ENCODE peak calls at places on chromosomes 6 and 20, in eight cellular contexts. One of them, this sample, is unnamed.

GRCh38 chr6:15588966-15589634 is 73.7 kb downstream of the DTNBP1 start:
- DNase-seq in H7: no peak
- DNase-seq in upper lobe of right lung: no peak
- DNase-seq in suprapubic skin: no peak
- DNase-seq in HL-60: no peak
- DNase-seq in cardiac muscle cell: peak
- DNase-seq in aorta: no peak
- DNase-seq in esophagus squamous epithelium: no peak
- DNase-seq in this sample: no peak

GRCh38 chr20:54132612-54133433 is 41.0 kb downstream of the CYP24A1 start:
- DNase-seq in H7: no peak
- DNase-seq in upper lobe of right lung: no peak
- DNase-seq in suprapubic skin: no peak
- DNase-seq in HL-60: peak
- DNase-seq in cardiac muscle cell: peak
- DNase-seq in aorta: no peak
- DNase-seq in esophagus squamous epithelium: no peak
- DNase-seq in this sample: peak

GRCh38 chr6:151475653-151476523 is 17.9 kb upstream of the CCDC170 start:
- DNase-seq in H7: peak
- DNase-seq in upper lobe of right lung: peak
- DNase-seq in suprapubic skin: no peak
- DNase-seq in HL-60: no peak
- DNase-seq in cardiac muscle cell: peak
- DNase-seq in aorta: no peak
- DNase-seq in esophagus squamous epithelium: no peak
- DNase-seq in this sample: no peak

GRCh38 chr6:89597372-89597771 is 41.2 kb downstream of the LYRM2 start:
- DNase-seq in H7: no peak
- DNase-seq in upper lobe of right lung: no peak
- DNase-seq in suprapubic skin: no peak
- DNase-seq in HL-60: no peak
- DNase-seq in cardiac muscle cell: no peak
- DNase-seq in aorta: no peak
- DNase-seq in esophagus squamous epithelium: no peak
- DNase-seq in this sample: no peak

GRCh38 chr6:168272379-168273011 is 47.1 kb downstream of the DACT2 start:
- DNase-seq in H7: peak
- DNase-seq in upper lobe of right lung: no peak
- DNase-seq in suprapubic skin: no peak
- DNase-seq in HL-60: no peak
- DNase-seq in cardiac muscle cell: peak
- DNase-seq in aorta: no peak
- DNase-seq in esophagus squamous epithelium: no peak
- DNase-seq in this sample: peak

GRCh38 chr6:109795994-109796555 is 105.0 kb downstream of the FIG4 start:
- DNase-seq in H7: no peak
- DNase-seq in upper lobe of right lung: no peak
- DNase-seq in suprapubic skin: no peak
- DNase-seq in HL-60: no peak
- DNase-seq in cardiac muscle cell: peak
- DNase-seq in aorta: no peak
- DNase-seq in esophagus squamous epithelium: no peak
- DNase-seq in this sample: no peak

GRCh38 chr6:43722920-43723565 is 35.5 kb upstream of the MRPS18A start:
- DNase-seq in H7: peak
- DNase-seq in upper lobe of right lung: no peak
- DNase-seq in suprapubic skin: no peak
- DNase-seq in HL-60: no peak
- DNase-seq in cardiac muscle cell: no peak
- DNase-seq in aorta: no peak
- DNase-seq in esophagus squamous epithelium: no peak
- DNase-seq in this sample: no peak

GRCh38 chr6:166999145-166999844 is at the start of gene CEP43:
- DNase-seq in H7: peak
- DNase-seq in upper lobe of right lung: peak
- DNase-seq in suprapubic skin: peak
- DNase-seq in HL-60: peak
- DNase-seq in cardiac muscle cell: peak
- DNase-seq in aorta: peak
- DNase-seq in esophagus squamous epithelium: peak
- DNase-seq in this sample: peak

GRCh38 chr6:135522975-135523692 is 25.6 kb upstream of the AHI1 start:
- DNase-seq in H7: no peak
- DNase-seq in upper lobe of right lung: no peak
- DNase-seq in suprapubic skin: no peak
- DNase-seq in HL-60: no peak
- DNase-seq in cardiac muscle cell: peak
- DNase-seq in aorta: no peak
- DNase-seq in esophagus squamous epithelium: no peak
- DNase-seq in this sample: no peak

GRCh38 chr20:63518351-63518861 is 2.2 kb upstream of the PPDPF start:
- DNase-seq in H7: peak
- DNase-seq in upper lobe of right lung: no peak
- DNase-seq in suprapubic skin: peak
- DNase-seq in HL-60: no peak
- DNase-seq in cardiac muscle cell: no peak
- DNase-seq in aorta: no peak
- DNase-seq in esophagus squamous epithelium: no peak
- DNase-seq in this sample: no peak

GRCh38 chr6:108677357-108677756 is 116.6 kb downstream of the FOXO3 start:
- DNase-seq in H7: no peak
- DNase-seq in upper lobe of right lung: no peak
- DNase-seq in suprapubic skin: no peak
- DNase-seq in HL-60: no peak
- DNase-seq in cardiac muscle cell: no peak
- DNase-seq in aorta: no peak
- DNase-seq in esophagus squamous epithelium: no peak
- DNase-seq in this sample: no peak

GRCh38 chr20:1619861-1620444 is at the start of gene SIRPB1:
- DNase-seq in H7: no peak
- DNase-seq in upper lobe of right lung: peak
- DNase-seq in suprapubic skin: no peak
- DNase-seq in HL-60: peak
- DNase-seq in cardiac muscle cell: no peak
- DNase-seq in aorta: no peak
- DNase-seq in esophagus squamous epithelium: no peak
- DNase-seq in this sample: no peak

DNA sequence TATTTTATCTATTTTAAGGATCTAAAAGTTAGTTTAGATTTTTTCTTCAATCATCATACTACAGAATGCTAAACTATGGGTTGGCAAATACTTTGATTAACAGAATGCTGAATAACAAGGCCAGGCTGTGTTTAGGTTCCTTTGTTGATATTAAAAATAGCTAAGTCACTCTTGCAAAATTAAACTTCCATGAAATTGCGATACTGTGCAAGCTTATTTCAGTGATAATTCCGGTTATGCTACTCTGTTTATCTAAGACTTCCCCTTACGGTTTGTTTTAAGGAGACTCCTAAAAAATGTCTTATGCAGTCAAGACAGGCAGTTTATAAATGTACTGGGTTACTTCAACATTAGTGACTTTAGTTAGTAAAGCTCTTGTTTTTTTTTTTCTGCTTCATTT is 2.7 kb downstream of the RNF24 start:
- DNase-seq in H7: no peak
- DNase-seq in upper lobe of right lung: no peak
- DNase-seq in suprapubic skin: no peak
- DNase-seq in HL-60: no peak
- DNase-seq in cardiac muscle cell: peak
- DNase-seq in aorta: no peak
- DNase-seq in esophagus squamous epithelium: no peak
- DNase-seq in this sample: no peak
- H3K4me3 ChIP-seq in H7: no peak
- H3K4me3 ChIP-seq in upper lobe of right lung: no peak
- H3K4me3 ChIP-seq in suprapubic skin: no peak
- H3K4me3 ChIP-seq in HL-60: peak
- H3K4me3 ChIP-seq in cardiac muscle cell: no peak
- H3K4me3 ChIP-seq in aorta: no peak
- H3K4me3 ChIP-seq in esophagus squamous epithelium: no peak
- H3K4me3 ChIP-seq in this sample: no peak

GRCh38 chr20:62426678-62427077 is 661 bp downstream of the RBBP8NL start:
- DNase-seq in H7: peak
- DNase-seq in upper lobe of right lung: peak
- DNase-seq in suprapubic skin: no peak
- DNase-seq in HL-60: no peak
- DNase-seq in cardiac muscle cell: no peak
- DNase-seq in aorta: no peak
- DNase-seq in esophagus squamous epithelium: no peak
- DNase-seq in this sample: no peak

GRCh38 chr20:62425281-62426058 is 1.9 kb downstream of the RBBP8NL start:
- DNase-seq in H7: no peak
- DNase-seq in upper lobe of right lung: no peak
- DNase-seq in suprapubic skin: no peak
- DNase-seq in HL-60: no peak
- DNase-seq in cardiac muscle cell: no peak
- DNase-seq in aorta: no peak
- DNase-seq in esophagus squamous epithelium: no peak
- DNase-seq in this sample: no peak

GRCh38 chr20:62428396-62429160 is 1.2 kb upstream of the RBBP8NL start:
- DNase-seq in H7: no peak
- DNase-seq in upper lobe of right lung: no peak
- DNase-seq in suprapubic skin: no peak
- DNase-seq in HL-60: no peak
- DNase-seq in cardiac muscle cell: no peak
- DNase-seq in aorta: no peak
- DNase-seq in esophagus squamous epithelium: no peak
- DNase-seq in this sample: no peak

GRCh38 chr20:62428008-62428384 is 657 bp upstream of the RBBP8NL start:
- DNase-seq in H7: no peak
- DNase-seq in upper lobe of right lung: no peak
- DNase-seq in suprapubic skin: no peak
- DNase-seq in HL-60: no peak
- DNase-seq in cardiac muscle cell: no peak
- DNase-seq in aorta: no peak
- DNase-seq in esophagus squamous epithelium: no peak
- DNase-seq in this sample: no peak

DNA sequence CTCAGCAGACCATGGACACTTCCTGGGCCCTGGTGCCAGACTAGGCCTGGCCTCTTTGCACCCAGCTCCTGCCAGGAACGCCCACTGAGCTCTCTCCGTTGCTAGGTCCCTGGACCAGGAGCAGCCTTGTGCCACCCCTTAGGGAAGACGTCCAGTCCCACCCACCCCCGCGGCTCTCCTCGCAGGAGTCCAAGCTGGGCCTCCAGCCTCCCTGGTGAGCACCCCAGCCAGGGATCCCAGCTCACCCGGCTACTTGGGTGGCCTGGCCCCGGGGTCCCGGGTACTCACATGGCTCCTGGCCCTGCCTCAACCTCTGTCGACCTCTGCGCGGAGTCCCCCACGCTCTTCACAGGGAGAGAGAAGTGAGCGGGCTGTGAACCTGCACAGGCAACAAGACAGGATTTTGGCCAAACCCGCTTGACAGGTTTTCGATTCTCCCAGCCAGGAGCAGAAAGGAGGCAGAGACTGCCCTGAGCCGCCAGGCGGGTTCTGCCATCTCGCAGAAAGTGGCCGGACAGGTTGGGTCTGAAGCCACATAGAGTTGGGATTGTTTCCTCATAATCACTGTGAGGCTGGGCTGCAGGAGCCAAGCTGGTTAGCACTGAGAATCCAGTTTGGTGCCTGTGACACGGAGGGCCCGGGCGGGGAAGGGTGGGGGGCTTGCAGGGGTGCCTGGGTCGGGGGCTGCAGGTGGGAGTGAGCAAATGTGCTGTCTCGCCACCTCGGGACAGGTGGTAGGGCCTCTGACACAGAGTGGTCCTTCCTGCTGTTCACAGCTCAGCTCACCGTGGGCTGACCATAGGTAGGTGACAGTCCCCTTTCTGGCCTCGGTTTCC is at the start of gene RBBP8NL:
- DNase-seq in H7: peak
- DNase-seq in upper lobe of right lung: peak
- DNase-seq in suprapubic skin: no peak
- DNase-seq in HL-60: no peak
- DNase-seq in cardiac muscle cell: no peak
- DNase-seq in aorta: no peak
- DNase-seq in esophagus squamous epithelium: no peak
- DNase-seq in this sample: no peak
- H3K4me3 ChIP-seq in H7: no peak
- H3K4me3 ChIP-seq in upper lobe of right lung: peak
- H3K4me3 ChIP-seq in suprapubic skin: peak
- H3K4me3 ChIP-seq in HL-60: no peak
- H3K4me3 ChIP-seq in cardiac muscle cell: no peak
- H3K4me3 ChIP-seq in aorta: no peak
- H3K4me3 ChIP-seq in esophagus squamous epithelium: peak
- H3K4me3 ChIP-seq in this sample: no peak

GRCh38 chr20:50387218-50387995 is 122.8 kb upstream of the PTPN1 start:
- DNase-seq in H7: no peak
- DNase-seq in upper lobe of right lung: no peak
- DNase-seq in suprapubic skin: no peak
- DNase-seq in HL-60: no peak
- DNase-seq in cardiac muscle cell: no peak
- DNase-seq in aorta: no peak
- DNase-seq in esophagus squamous epithelium: no peak
- DNase-seq in this sample: no peak
- H3K4me3 ChIP-seq in H7: no peak
- H3K4me3 ChIP-seq in upper lobe of right lung: no peak
- H3K4me3 ChIP-seq in suprapubic skin: no peak
- H3K4me3 ChIP-seq in HL-60: no peak
- H3K4me3 ChIP-seq in cardiac muscle cell: no peak
- H3K4me3 ChIP-seq in aorta: no peak
- H3K4me3 ChIP-seq in esophagus squamous epithelium: no peak
- H3K4me3 ChIP-seq in this sample: no peak

DNA sequence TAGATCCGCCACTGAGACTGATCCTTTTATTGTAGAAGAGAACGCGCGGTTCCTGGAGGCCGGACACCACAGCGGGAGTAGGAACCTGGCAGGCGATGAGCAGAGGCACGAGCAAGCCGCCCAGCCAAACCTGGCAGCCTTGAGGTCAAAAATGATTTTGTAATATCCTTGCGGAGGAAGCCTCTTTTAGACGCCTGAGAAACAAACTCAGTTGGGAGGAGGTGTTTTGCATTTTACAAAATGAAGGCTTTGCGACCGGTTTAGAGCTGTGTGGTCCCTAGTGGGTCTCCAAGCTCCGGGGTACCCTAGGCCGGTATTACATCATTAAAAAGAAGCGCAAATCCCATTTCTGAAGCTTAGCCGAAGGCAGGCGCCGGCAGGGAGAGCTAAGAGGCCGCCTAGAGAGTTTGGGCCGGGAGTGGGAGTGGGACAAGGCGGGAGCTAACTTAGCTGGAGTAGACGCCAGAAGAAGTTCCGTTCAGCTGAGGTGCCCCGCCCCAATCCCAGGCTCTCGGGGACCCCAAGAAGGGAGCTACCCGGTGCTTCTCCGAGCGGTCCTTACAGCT is 1.8 kb upstream of the TBX18 start:
- DNase-seq in H7: peak
- DNase-seq in upper lobe of right lung: no peak
- DNase-seq in suprapubic skin: no peak
- DNase-seq in HL-60: no peak
- DNase-seq in cardiac muscle cell: peak
- DNase-seq in aorta: peak
- DNase-seq in esophagus squamous epithelium: no peak
- DNase-seq in this sample: peak
- H3K4me3 ChIP-seq in H7: peak
- H3K4me3 ChIP-seq in upper lobe of right lung: no peak
- H3K4me3 ChIP-seq in suprapubic skin: no peak
- H3K4me3 ChIP-seq in HL-60: no peak
- H3K4me3 ChIP-seq in cardiac muscle cell: no peak
- H3K4me3 ChIP-seq in aorta: no peak
- H3K4me3 ChIP-seq in esophagus squamous epithelium: no peak
- H3K4me3 ChIP-seq in this sample: peak